ENCODE peak calls at places on chromosomes 1 and 21, in five cellular contexts. S is GM23248, I is OCI-LY7, P is neural progenitor cell, D is HCT116. N is an unnamed sample.
A peak's percentile ranks its signal among the peaks of the same experiment; 100 is the strongest.

GRCh38 chr1:9668080-9668479 is 16.5 kb downstream of the PIK3CD start:
- DNase-seq in I (no peak), D (no peak), S (no peak), P (no peak), N (no peak)

GRCh38 chr1:88800382-88801051 is 90.8 kb downstream of the GTF2B start:
- DNase-seq in D (no peak), I (peak; percentile 33), S (peak; percentile 59), P (peak; percentile 52), N (peak; percentile 45)

GRCh38 chr1:224582041-224582440 is 34.1 kb upstream of the CNIH3 start:
- DNase-seq in S (no peak), D (no peak), I (no peak), P (no peak), N (no peak)

GRCh38 chr21:34800797-34801518 is 132.2 kb downstream of the CLIC6 start:
- DNase-seq in I (no peak), S (peak; percentile 92), P (no peak), D (no peak), N (peak; percentile 30)

GRCh38 chr1:109490029-109490933 is 3.6 kb upstream of the CYB561D1 start:
- DNase-seq in S (peak; percentile 78), P (peak; percentile 73), I (peak; percentile 68), D (peak; percentile 31), N (peak; percentile 78)

GRCh38 chr1:102796429-102796828 is 311.9 kb downstream of the COL11A1 start:
- DNase-seq in S (no peak), I (no peak), P (no peak), D (no peak), N (no peak)

GRCh38 chr1:21586926-21587601 is 77.8 kb downstream of the ALPL start:
- DNase-seq in I (no peak), S (peak; percentile 95), D (peak; percentile 61), P (peak; percentile 34), N (peak; percentile 88)

GRCh38 chr1:1299686-1300351 is 7.9 kb downstream of the ACAP3 start:
- DNase-seq in P (peak; percentile 31), I (peak; percentile 48), S (no peak), D (no peak), N (no peak)

GRCh38 chr1:3064296-3064850 is 4.6 kb upstream of the PRDM16 start:
- DNase-seq in S (no peak), P (no peak), D (no peak), I (no peak), N (no peak)

GRCh38 chr1:206960676-206961386 is 9.4 kb downstream of the FCAMR start:
- DNase-seq in S (no peak), P (no peak), I (no peak), D (no peak), N (no peak)

GRCh38 chr1:76763678-76764077 is 103.6 kb upstream of the ST6GALNAC5 start:
- DNase-seq in D (no peak), P (no peak), S (no peak), I (no peak), N (no peak)

GRCh38 chr1:53238197-53239155 is at the start of gene MAGOH:
- DNase-seq in P (peak; percentile 97), D (peak; percentile 89), S (peak; percentile 98), I (peak; percentile 96), N (peak; percentile 97)

GRCh38 chr1:118302145-118302544 is 117.1 kb upstream of the SPAG17 start:
- DNase-seq in S (peak; percentile 62), I (no peak), D (no peak), P (no peak), N (no peak)

GRCh38 chr1:158118713-158119402 is 61.8 kb upstream of the CD1D start:
- DNase-seq in S (peak; percentile 51), D (no peak), P (no peak), I (no peak), N (no peak)

GRCh38 chr1:111864862-111865261 is 109.2 kb downstream of the DDX20 start:
- DNase-seq in S (peak; percentile 7), P (peak; percentile 22), I (peak; percentile 13), D (no peak), N (no peak)

GRCh38 chr1:55750020-55750995 is 535.1 kb upstream of the USP24 start:
- DNase-seq in D (no peak), P (no peak), S (no peak), I (no peak), N (no peak)

GRCh38 chr21:41481191-41481590 is 26.8 kb downstream of the TMPRSS2 start:
- DNase-seq in S (peak; percentile 78), D (no peak), I (no peak), P (no peak), N (no peak)

GRCh38 chr1:55275151-55275748 is 60.1 kb upstream of the USP24 start:
- DNase-seq in I (no peak), D (no peak), P (peak; percentile 39), S (peak; percentile 51), N (no peak)

GRCh38 chr1:186806477-186806876 is 22.3 kb upstream of the PLA2G4A start:
- DNase-seq in S (peak; percentile 26), P (peak; percentile 33), D (peak; percentile 45), I (no peak), N (no peak)

GRCh38 chr1:191290441-191290840 is 812.8 kb upstream of the BRINP3 start:
- DNase-seq in P (peak; percentile 28), S (no peak), I (no peak), D (no peak), N (peak; percentile 22)

GRCh38 chr1:153572569-153573015 is 6.9 kb upstream of the S100A2 start:
- DNase-seq in D (peak; percentile 84), I (peak; percentile 83), S (peak; percentile 94), P (peak; percentile 71), N (peak; percentile 83)

GRCh38 chr1:177927021-177927596 is 42.7 kb downstream of the SEC16B start:
- DNase-seq in D (no peak), P (no peak), I (no peak), S (peak; percentile 79), N (no peak)

GRCh38 chr1:217140041-217140901 is 417.0 kb upstream of the ESRRG start:
- DNase-seq in S (no peak), I (no peak), P (peak; percentile 61), D (no peak), N (no peak)

GRCh38 chr1:230327892-230328284 is 98.2 kb downstream of the PGBD5 start:
- DNase-seq in D (no peak), P (no peak), S (no peak), I (no peak), N (no peak)

GRCh38 chr1:160952129-160952510 is 2.5 kb downstream of the ITLN2 start:
- DNase-seq in I (no peak), P (no peak), D (no peak), S (no peak), N (no peak)

GRCh38 chr1:212946872-212947271 is 3.5 kb upstream of the VASH2 start:
- DNase-seq in I (peak; percentile 73), S (no peak), P (no peak), D (no peak), N (no peak)

GRCh38 chr21:31416465-31416864 is 72.4 kb upstream of the TIAM1 start:
- DNase-seq in D (no peak), P (no peak), I (no peak), S (peak; percentile 65), N (no peak)

DNA sequence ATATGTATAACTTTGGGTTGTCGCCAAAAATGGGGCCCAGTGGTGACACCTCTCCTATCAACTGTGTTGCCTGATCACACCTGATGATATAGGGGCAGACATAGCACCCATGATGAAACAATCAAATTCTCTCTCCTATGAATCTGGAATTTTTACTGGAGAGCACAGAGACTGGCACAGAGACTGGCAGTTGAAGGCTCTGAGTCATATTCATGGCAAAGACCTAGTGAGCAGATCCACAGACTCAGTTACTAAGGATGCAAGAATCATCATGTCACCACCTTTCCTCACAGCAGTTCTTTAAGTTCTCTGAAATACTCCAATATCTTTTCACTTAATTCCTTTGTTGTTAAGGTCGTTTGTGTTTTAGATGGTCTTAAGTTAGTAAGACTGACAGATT is 60.0 kb downstream of the APCS start:
- DNase-seq in D (no peak), S (peak; percentile 22), I (no peak), P (no peak), N (no peak)
- TF ChIP-seq EZH2phosphoT487 in D (no peak), S (no peak), I (no peak), P (no peak), N (no peak)

DNA sequence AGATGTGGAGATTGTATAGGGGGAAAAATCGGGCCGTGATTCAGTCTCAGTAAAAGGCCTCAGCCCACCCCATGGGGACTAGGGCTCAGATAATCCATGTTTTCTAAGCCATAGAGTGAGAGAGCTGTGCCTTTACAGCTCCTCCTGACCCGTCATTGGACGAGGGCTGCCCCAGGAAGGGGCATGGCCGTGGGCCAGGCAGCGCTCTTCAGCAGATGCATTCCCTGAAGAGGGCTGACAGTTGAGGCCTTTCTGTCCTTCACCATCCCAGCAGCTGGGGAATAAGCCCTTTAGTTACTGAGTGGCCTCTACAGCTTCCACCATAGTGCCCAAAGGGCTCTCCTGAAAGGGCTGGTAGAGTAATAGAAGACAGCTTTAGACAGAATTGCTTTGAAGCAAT is 57.2 kb downstream of the ST3GAL3 start:
- DNase-seq in P (peak; percentile 60), D (no peak), I (no peak), S (no peak), N (no peak)
- TF ChIP-seq EZH2phosphoT487 in P (no peak), D (no peak), I (no peak), S (no peak), N (no peak)

GRCh38 chr1:6591222-6591621 is 11.4 kb downstream of the ZBTB48 start:
- DNase-seq in P (no peak), S (no peak), I (no peak), D (no peak), N (no peak)
- TF ChIP-seq EZH2phosphoT487 in P (no peak), S (no peak), I (no peak), D (no peak), N (no peak)

GRCh38 chr1:92923664-92924063 is 37.6 kb downstream of the DIPK1A start:
- DNase-seq in S (peak; percentile 75), D (no peak), I (no peak), P (no peak), N (no peak)
- TF ChIP-seq EZH2phosphoT487 in S (no peak), D (no peak), I (no peak), P (no peak), N (no peak)